ENCODE peak calls at places on chromosomes 12 and 14, in seven cellular contexts. Z, N, Q, I, O, Y and C are unnamed samples.

GRCh38 chr14:90903101-90903500 is 86.9 kb upstream of the TTC7B start:
- DNase-seq in Z (no peak), Y (peak; percentile 40), Q (no peak), O (no peak), I (peak; percentile 43), N (peak; percentile 66), C (peak; percentile 55)

GRCh38 chr12:30437616-30438015 is 258.1 kb downstream of the IPO8 start:
- DNase-seq in N (no peak), Q (no peak), Y (peak; percentile 36), Z (no peak), I (no peak), O (no peak), C (no peak)

GRCh38 chr14:78245238-78245637 is 75.1 kb downstream of the NRXN3 start:
- DNase-seq in N (no peak), Y (no peak), Z (no peak), I (no peak), Q (no peak), O (no peak), C (no peak)

GRCh38 chr12:128337456-128338160 is 70.6 kb downstream of the TMEM132C start:
- DNase-seq in I (no peak), Q (no peak), O (no peak), Z (no peak), N (no peak), Y (no peak), C (no peak)

GRCh38 chr12:93785262-93786010 is 108.3 kb downstream of the CRADD start:
- DNase-seq in N (peak; percentile 40), Z (peak; percentile 50), Q (peak; percentile 76), I (peak; percentile 55), O (peak; percentile 75), Y (peak; percentile 63), C (peak; percentile 73)

GRCh38 chr12:54865683-54866324 is 11.5 kb downstream of the MUCL1 start:
- DNase-seq in Z (no peak), Q (no peak), N (no peak), Y (no peak), I (no peak), O (no peak), C (no peak)

GRCh38 chr12:131826064-131826928 is 1.9 kb upstream of the MMP17 start:
- DNase-seq in I (no peak), Y (no peak), O (peak; percentile 34), Q (no peak), Z (no peak), N (no peak), C (no peak)

GRCh38 chr12:131415781-131416180 is 295.1 kb upstream of the SFSWAP start:
- DNase-seq in Z (no peak), Y (no peak), I (peak; percentile 96), O (peak; percentile 52), Q (peak; percentile 28), N (no peak), C (no peak)

GRCh38 chr12:124126950-124127349 is 153.9 kb downstream of the ZNF664 start:
- DNase-seq in Y (no peak), Z (no peak), I (no peak), Q (no peak), N (no peak), O (no peak), C (no peak)

GRCh38 chr12:8012910-8013309 is 19.6 kb upstream of the FOXJ2 start:
- DNase-seq in I (no peak), O (no peak), Q (no peak), N (no peak), Z (no peak), Y (no peak), C (peak; percentile 13)

GRCh38 chr12:112198120-112198733 is 72.9 kb downstream of the TRAFD1 start:
- DNase-seq in Q (no peak), Y (peak; percentile 64), O (peak; percentile 90), I (peak; percentile 42), Z (no peak), N (peak; percentile 67), C (peak; percentile 75)

DNA sequence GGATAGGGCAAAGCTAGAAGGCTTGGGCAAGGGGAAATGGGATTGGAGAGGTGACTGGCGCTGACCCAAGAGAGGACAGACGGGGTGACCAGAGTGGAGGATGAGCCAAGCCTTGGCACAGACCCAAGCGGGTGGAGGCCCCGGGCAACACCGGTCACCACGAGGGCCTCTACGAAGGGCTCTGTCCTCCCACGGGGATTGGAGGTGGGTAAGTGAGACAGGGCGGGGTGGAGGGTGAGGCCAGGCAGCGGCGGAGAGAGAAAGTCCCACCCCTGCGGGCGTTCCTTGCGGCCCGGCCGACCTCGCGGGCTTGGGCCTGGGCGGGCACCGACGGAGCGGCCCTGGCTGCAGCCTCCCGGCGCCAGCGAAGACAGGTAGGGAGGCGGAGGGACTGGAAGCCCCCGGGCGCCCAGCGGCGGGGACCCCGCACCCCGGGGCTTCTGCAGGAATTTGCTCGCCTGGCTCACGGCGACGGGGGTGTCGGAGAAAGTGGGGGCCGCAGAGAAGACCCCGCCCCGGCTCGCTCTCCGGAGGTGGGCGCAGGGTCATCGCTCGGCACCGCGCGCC is at the start of gene PAPLN:
- DNase-seq in Q (no peak), Z (peak; percentile 70), I (no peak), O (no peak), Y (no peak), N (no peak), C (no peak)
- H3K27me3 ChIP-seq in Q (no peaks in the 10 kb centered on the region), Z (no peaks in the 10 kb centered on the region), I (peaks cover 38% of the 10 kb centered on the region), O (peaks cover 22% of the 10 kb centered on the region), Y (peaks cover 19% of the 10 kb centered on the region), N (peaks cover 8% of the 10 kb centered on the region), C (no peaks in the 10 kb centered on the region)

GRCh38 chr12:117041798-117042170 is 57.4 kb downstream of the TESC start:
- DNase-seq in O (no peak), I (no peak), Q (no peak), N (no peak), Y (no peak), Z (no peak), C (no peak)
- H3K4me1 ChIP-seq in O (no peaks in the 10 kb centered on the region), I (peaks cover 49% of the 10 kb centered on the region), Q (no peaks in the 10 kb centered on the region), N (no peaks in the 10 kb centered on the region), Y (peaks cover 55% of the 10 kb centered on the region), Z (no peaks in the 10 kb centered on the region), C (peaks cover 55% of the 10 kb centered on the region)

DNA sequence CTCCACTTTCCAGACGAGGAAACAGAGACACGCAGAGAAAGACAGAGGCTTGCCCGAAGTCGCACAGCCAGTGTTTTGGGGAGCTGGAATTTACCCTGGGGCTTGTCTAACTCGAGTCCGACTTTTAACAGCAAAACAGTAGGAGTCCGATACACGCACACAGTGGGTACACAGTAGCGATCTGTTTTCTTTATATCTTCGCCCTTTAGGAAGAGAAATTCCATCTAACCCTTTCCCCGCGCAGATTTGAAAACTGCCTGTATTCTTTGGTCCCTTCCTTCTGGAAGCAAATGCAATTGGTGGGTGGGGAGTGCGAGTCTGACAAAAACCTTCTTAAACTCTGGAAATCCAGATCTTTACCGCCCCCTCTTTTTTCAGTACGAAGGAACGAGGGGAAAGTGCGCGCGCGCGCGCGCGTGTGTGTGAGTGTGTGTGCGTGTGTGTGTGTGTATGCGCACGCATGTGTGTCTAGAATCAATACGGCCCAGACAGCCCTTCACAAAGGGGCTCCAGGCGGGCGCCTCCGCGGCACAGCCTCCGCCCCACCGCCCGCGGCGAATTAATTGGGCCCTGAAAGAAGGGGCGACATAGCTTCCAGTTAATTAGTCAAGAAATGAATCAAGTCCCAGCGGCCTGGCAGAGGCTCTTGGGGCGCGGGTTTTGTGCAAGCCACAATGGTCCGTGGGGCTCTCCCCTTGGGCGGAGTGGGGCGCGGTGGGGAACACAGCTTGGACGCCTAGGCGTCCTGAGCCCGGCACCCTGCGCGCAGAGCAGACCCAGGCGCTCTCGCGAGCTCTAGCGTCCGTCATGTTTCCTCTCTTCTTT is 14.0 kb upstream of the TBX3 start:
- DNase-seq in N (no peak), I (no peak), Z (no peak), Q (no peak), Y (no peak), O (peak; percentile 61), C (peak; percentile 34)
- H3K27me3 ChIP-seq in N (peaks cover 6% of the 10 kb centered on the region), I (peaks cover 30% of the 10 kb centered on the region), Z (peaks cover 3% of the 10 kb centered on the region), Q (no peaks in the 10 kb centered on the region), Y (no peaks in the 10 kb centered on the region), O (peaks cover 99% of the 10 kb centered on the region), C (no peaks in the 10 kb centered on the region)

GRCh38 chr14:104802913-104803184 is 1.9 kb downstream of the ZBTB42 start:
- DNase-seq in I (no peak), N (no peak), O (no peak), Q (no peak), Y (no peak), Z (no peak), C (no peak)
- H3K4me1 ChIP-seq in I (peaks cover 53% of the 10 kb centered on the region), N (peaks cover 25% of the 10 kb centered on the region), O (no peaks in the 10 kb centered on the region), Q (peaks cover 36% of the 10 kb centered on the region), Y (peaks cover 55% of the 10 kb centered on the region), Z (peaks cover 37% of the 10 kb centered on the region), C (peaks cover 21% of the 10 kb centered on the region)

GRCh38 chr14:96038558-96038919 is 623 bp upstream of the C14orf132 start:
- DNase-seq in Y (no peak), O (no peak), I (no peak), Z (no peak), Q (no peak), N (no peak), C (no peak)

GRCh38 chr14:96040836-96041371 is 1.7 kb downstream of the C14orf132 start:
- DNase-seq in O (no peak), Z (no peak), I (no peak), Q (no peak), Y (no peak), N (no peak), C (no peak)

GRCh38 chr14:96038920-96039632 is at the start of gene C14orf132:
- DNase-seq in Q (peak; percentile 88), N (no peak), Y (no peak), O (peak; percentile 70), I (peak; percentile 77), Z (peak; percentile 75), C (no peak)

GRCh38 chr14:96039633-96040311 is 610 bp downstream of the C14orf132 start:
- DNase-seq in N (no peak), Z (no peak), I (peak; percentile 5), O (peak; percentile 61), Y (no peak), Q (no peak), C (no peak)

GRCh38 chr14:96037891-96038557 is 1.1 kb upstream of the C14orf132 start:
- DNase-seq in Z (peak; percentile 64), Y (no peak), I (no peak), Q (peak; percentile 90), N (no peak), O (peak; percentile 58), C (no peak)
- H3K27me3 ChIP-seq in Z (no peaks in the 10 kb centered on the region), Y (peaks cover 2% of the 10 kb centered on the region), I (no peaks in the 10 kb centered on the region), Q (no peaks in the 10 kb centered on the region), N (no peaks in the 10 kb centered on the region), O (peaks cover 13% of the 10 kb centered on the region), C (no peaks in the 10 kb centered on the region)

GRCh38 chr14:24662753-24663152 is 28.8 kb upstream of the GZMB start:
- DNase-seq in O (no peak), Q (no peak), Z (no peak), N (peak; percentile 12), I (no peak), Y (no peak), C (no peak)
- H3K4me1 ChIP-seq in O (no peaks in the 10 kb centered on the region), Q (no peaks in the 10 kb centered on the region), Z (no peaks in the 10 kb centered on the region), N (no peaks in the 10 kb centered on the region), I (no peaks in the 10 kb centered on the region), Y (no peaks in the 10 kb centered on the region), C (no peaks in the 10 kb centered on the region)

DNA sequence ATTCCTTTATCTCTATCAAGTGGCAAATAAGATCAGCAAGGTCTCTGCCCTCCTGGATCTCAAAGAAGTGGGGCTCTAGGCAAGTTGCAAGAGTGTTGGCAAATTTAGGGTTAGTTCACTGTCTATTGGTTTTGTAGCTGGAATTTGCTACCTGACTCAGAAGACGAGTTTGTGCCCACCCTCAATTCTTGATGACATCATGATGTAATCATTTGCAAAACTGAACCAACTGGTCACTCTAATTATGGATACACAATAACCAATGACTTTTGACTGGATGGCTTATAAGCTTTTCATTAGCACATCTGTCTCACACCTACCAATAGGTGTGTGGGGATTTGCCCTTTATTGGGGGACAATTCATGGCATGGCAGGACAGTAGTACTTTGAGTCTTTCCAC is 4.6 kb downstream of the TMEM233 start:
- DNase-seq in I (no peak), Q (no peak), O (no peak), N (no peak), Y (no peak), Z (no peak), C (no peak)
- H3K27me3 ChIP-seq in I (peaks cover 28% of the 10 kb centered on the region), Q (no peaks in the 10 kb centered on the region), O (peaks cover 29% of the 10 kb centered on the region), N (peaks cover 3% of the 10 kb centered on the region), Y (peaks cover 4% of the 10 kb centered on the region), Z (no peaks in the 10 kb centered on the region), C (no peaks in the 10 kb centered on the region)